ENCODE peak calls at places on chromosomes 6 and 20, in eight cellular contexts. One of them, this sample, is unnamed.

GRCh38 chr6:134515976-134516375 is 198.1 kb upstream of the SGK1 start:
- DNase-seq in GM03348: peak; percentile 23
- DNase-seq in putamen: no peak
- DNase-seq in HFFc6: no peak
- DNase-seq in GM12892: no peak
- DNase-seq in HL-60: no peak
- DNase-seq in cardiac fibroblast: peak; percentile 69
- DNase-seq in AG09309: no peak
- DNase-seq in this sample: no peak

GRCh38 chr20:62401331-62401779 is 5.7 kb downstream of the CABLES2 start:
- DNase-seq in HFFc6: no peak
- DNase-seq in GM12892: no peak
- DNase-seq in cardiac fibroblast: no peak
- DNase-seq in HL-60: no peak
- DNase-seq in AG09309: no peak
- DNase-seq in putamen: no peak
- DNase-seq in GM03348: peak; percentile 51
- DNase-seq in this sample: no peak

GRCh38 chr6:151058021-151058733 is 181.6 kb upstream of the AKAP12 start:
- DNase-seq in AG09309: no peak
- DNase-seq in HL-60: no peak
- DNase-seq in GM03348: no peak
- DNase-seq in cardiac fibroblast: no peak
- DNase-seq in GM12892: no peak
- DNase-seq in putamen: no peak
- DNase-seq in HFFc6: no peak
- DNase-seq in this sample: peak; percentile 41

GRCh38 chr20:23622839-23623343 is 14.9 kb downstream of the CST3 start:
- DNase-seq in AG09309: peak; percentile 57
- DNase-seq in HFFc6: peak; percentile 78
- DNase-seq in GM03348: peak; percentile 90
- DNase-seq in putamen: no peak
- DNase-seq in cardiac fibroblast: peak; percentile 96
- DNase-seq in GM12892: no peak
- DNase-seq in HL-60: no peak
- DNase-seq in this sample: peak; percentile 77

GRCh38 chr20:49166534-49167449 is 21.3 kb downstream of the STAU1 start:
- DNase-seq in HFFc6: no peak
- DNase-seq in AG09309: no peak
- DNase-seq in GM03348: no peak
- DNase-seq in GM12892: no peak
- DNase-seq in putamen: no peak
- DNase-seq in cardiac fibroblast: no peak
- DNase-seq in HL-60: no peak
- DNase-seq in this sample: no peak

GRCh38 chr6:11393713-11394627 is 143.6 kb upstream of the TMEM170B start:
- DNase-seq in GM12892: no peak
- DNase-seq in AG09309: no peak
- DNase-seq in HFFc6: peak; percentile 42
- DNase-seq in GM03348: peak; percentile 67
- DNase-seq in HL-60: no peak
- DNase-seq in cardiac fibroblast: peak; percentile 48
- DNase-seq in putamen: no peak
- DNase-seq in this sample: peak; percentile 15

GRCh38 chr6:163329991-163330390 is 84.5 kb upstream of the QKI start:
- DNase-seq in GM12892: no peak
- DNase-seq in AG09309: no peak
- DNase-seq in cardiac fibroblast: no peak
- DNase-seq in HFFc6: no peak
- DNase-seq in GM03348: no peak
- DNase-seq in HL-60: no peak
- DNase-seq in putamen: no peak
- DNase-seq in this sample: peak; percentile 44

GRCh38 chr20:20614391-20614790 is 98.1 kb downstream of the RALGAPA2 start:
- DNase-seq in AG09309: no peak
- DNase-seq in HFFc6: no peak
- DNase-seq in GM03348: no peak
- DNase-seq in HL-60: no peak
- DNase-seq in GM12892: no peak
- DNase-seq in cardiac fibroblast: peak; percentile 34
- DNase-seq in putamen: no peak
- DNase-seq in this sample: no peak

GRCh38 chr6:130482645-130483390 is 117.0 kb downstream of the TMEM200A start:
- DNase-seq in HFFc6: peak; percentile 66
- DNase-seq in HL-60: no peak
- DNase-seq in AG09309: peak; percentile 68
- DNase-seq in GM12892: no peak
- DNase-seq in GM03348: peak; percentile 52
- DNase-seq in cardiac fibroblast: peak; percentile 41
- DNase-seq in putamen: no peak
- DNase-seq in this sample: no peak

GRCh38 chr6:18264338-18265098 is at the start of gene DEK:
- DNase-seq in putamen: peak; percentile 86
- DNase-seq in HFFc6: peak; percentile 78
- DNase-seq in AG09309: no peak
- DNase-seq in HL-60: peak; percentile 58
- DNase-seq in GM03348: peak; percentile 96
- DNase-seq in GM12892: peak; percentile 53
- DNase-seq in cardiac fibroblast: peak; percentile 83
- DNase-seq in this sample: peak; percentile 87

GRCh38 chr6:5175195-5175594 is 85.6 kb downstream of the LYRM4 start:
- DNase-seq in cardiac fibroblast: peak; percentile 32
- DNase-seq in AG09309: no peak
- DNase-seq in GM12892: no peak
- DNase-seq in GM03348: no peak
- DNase-seq in HFFc6: no peak
- DNase-seq in putamen: no peak
- DNase-seq in HL-60: no peak
- DNase-seq in this sample: peak; percentile 39

GRCh38 chr6:32153252-32153834 is 598 bp upstream of the PPT2 start:
- DNase-seq in HL-60: no peak
- DNase-seq in cardiac fibroblast: peak; percentile 33
- DNase-seq in GM12892: no peak
- DNase-seq in AG09309: no peak
- DNase-seq in GM03348: no peak
- DNase-seq in putamen: no peak
- DNase-seq in HFFc6: no peak
- DNase-seq in this sample: peak; percentile 36

GRCh38 chr6:115986026-115986425 is 74.7 kb downstream of the FRK start:
- DNase-seq in putamen: no peak
- DNase-seq in HFFc6: no peak
- DNase-seq in GM03348: no peak
- DNase-seq in AG09309: no peak
- DNase-seq in GM12892: no peak
- DNase-seq in cardiac fibroblast: no peak
- DNase-seq in HL-60: no peak
- DNase-seq in this sample: no peak

This sample was measured in dermis blood vessel endothelial cell.